ENCODE peak calls at places on chromosomes 6 and 20, in six cellular contexts. One of them, this sample, is unnamed.

GRCh38 chr6:129481706-129482105 is 228.3 kb downstream of the ARHGAP18 start:
- DNase-seq in right lobe of liver: no peak
- DNase-seq in AG10803: peak
- DNase-seq in epithelial cell of esophagus: no peak
- DNase-seq in GM10248: no peak
- DNase-seq in GM13976: no peak
- DNase-seq in this sample: no peak

GRCh38 chr20:53334861-53335260 is 258.8 kb downstream of the ZNF217 start:
- DNase-seq in right lobe of liver: no peak
- DNase-seq in AG10803: no peak
- DNase-seq in epithelial cell of esophagus: no peak
- DNase-seq in GM10248: no peak
- DNase-seq in GM13976: no peak
- DNase-seq in this sample: no peak

GRCh38 chr6:20791932-20792331 is 257.7 kb downstream of the CDKAL1 start:
- DNase-seq in right lobe of liver: no peak
- DNase-seq in AG10803: peak
- DNase-seq in epithelial cell of esophagus: no peak
- DNase-seq in GM10248: no peak
- DNase-seq in GM13976: no peak
- DNase-seq in this sample: no peak

GRCh38 chr20:22684072-22684762 is 99.8 kb upstream of the FOXA2 start:
- DNase-seq in right lobe of liver: no peak
- DNase-seq in AG10803: peak
- DNase-seq in epithelial cell of esophagus: peak
- DNase-seq in GM10248: peak
- DNase-seq in GM13976: peak
- DNase-seq in this sample: peak

GRCh38 chr6:626236-626635 is 30.7 kb downstream of the HUS1B start:
- DNase-seq in right lobe of liver: no peak
- DNase-seq in AG10803: no peak
- DNase-seq in epithelial cell of esophagus: no peak
- DNase-seq in GM10248: no peak
- DNase-seq in GM13976: no peak
- DNase-seq in this sample: no peak

GRCh38 chr6:110020888-110021287 is 42.8 kb downstream of the GPR6 start:
- DNase-seq in right lobe of liver: no peak
- DNase-seq in AG10803: no peak
- DNase-seq in epithelial cell of esophagus: no peak
- DNase-seq in GM10248: no peak
- DNase-seq in GM13976: no peak
- DNase-seq in this sample: peak

GRCh38 chr20:44646023-44646640 is 5.4 kb downstream of the ADA start:
- DNase-seq in right lobe of liver: no peak
- DNase-seq in AG10803: no peak
- DNase-seq in epithelial cell of esophagus: no peak
- DNase-seq in GM10248: peak
- DNase-seq in GM13976: no peak
- DNase-seq in this sample: peak

GRCh38 chr6:45741437-45742166 is 274.1 kb downstream of the CLIC5 start:
- DNase-seq in right lobe of liver: no peak
- DNase-seq in AG10803: peak
- DNase-seq in epithelial cell of esophagus: no peak
- DNase-seq in GM10248: peak
- DNase-seq in GM13976: peak
- DNase-seq in this sample: peak

GRCh38 chr6:122798099-122798641 is 9.1 kb downstream of the SMPDL3A start:
- DNase-seq in right lobe of liver: peak
- DNase-seq in AG10803: peak
- DNase-seq in epithelial cell of esophagus: peak
- DNase-seq in GM10248: peak
- DNase-seq in GM13976: peak
- DNase-seq in this sample: peak

GRCh38 chr6:111894951-111895350 is 21.7 kb upstream of the FYN start:
- DNase-seq in right lobe of liver: no peak
- DNase-seq in AG10803: peak
- DNase-seq in epithelial cell of esophagus: no peak
- DNase-seq in GM10248: no peak
- DNase-seq in GM13976: no peak
- DNase-seq in this sample: no peak

GRCh38 chr6:105814745-105815536 is 271.2 kb upstream of the PRDM1 start:
- DNase-seq in right lobe of liver: no peak
- DNase-seq in AG10803: no peak
- DNase-seq in epithelial cell of esophagus: no peak
- DNase-seq in GM10248: no peak
- DNase-seq in GM13976: no peak
- DNase-seq in this sample: no peak

GRCh38 chr20:51833326-51833725 is 31.0 kb upstream of the SALL4 start:
- DNase-seq in right lobe of liver: no peak
- DNase-seq in AG10803: no peak
- DNase-seq in epithelial cell of esophagus: no peak
- DNase-seq in GM10248: no peak
- DNase-seq in GM13976: no peak
- DNase-seq in this sample: no peak

GRCh38 chr6:24775520-24776058 is 852 bp downstream of the GMNN start:
- DNase-seq in right lobe of liver: no peak
- DNase-seq in AG10803: peak
- DNase-seq in epithelial cell of esophagus: peak
- DNase-seq in GM10248: no peak
- DNase-seq in GM13976: no peak
- DNase-seq in this sample: peak

GRCh38 chr6:73710470-73710869 is 14.5 kb downstream of the CD109 start:
- DNase-seq in right lobe of liver: no peak
- DNase-seq in AG10803: peak
- DNase-seq in epithelial cell of esophagus: peak
- DNase-seq in GM10248: no peak
- DNase-seq in GM13976: no peak
- DNase-seq in this sample: no peak

GRCh38 chr6:111731404-111732195 is 125.9 kb upstream of the TRAF3IP2 start:
- DNase-seq in right lobe of liver: no peak
- DNase-seq in AG10803: no peak
- DNase-seq in epithelial cell of esophagus: no peak
- DNase-seq in GM10248: no peak
- DNase-seq in GM13976: no peak
- DNase-seq in this sample: no peak

GRCh38 chr6:139846538-139847321 is 472.3 kb upstream of the CITED2 start:
- DNase-seq in right lobe of liver: no peak
- DNase-seq in AG10803: no peak
- DNase-seq in epithelial cell of esophagus: no peak
- DNase-seq in GM10248: no peak
- DNase-seq in GM13976: no peak
- DNase-seq in this sample: no peak

GRCh38 chr6:67736816-67737215 is 898.3 kb upstream of the ADGRB3 start:
- DNase-seq in right lobe of liver: no peak
- DNase-seq in AG10803: no peak
- DNase-seq in epithelial cell of esophagus: no peak
- DNase-seq in GM10248: no peak
- DNase-seq in GM13976: no peak
- DNase-seq in this sample: no peak

GRCh38 chr20:38985060-38985459 is 22.9 kb downstream of the DHX35 start:
- DNase-seq in right lobe of liver: no peak
- DNase-seq in AG10803: no peak
- DNase-seq in epithelial cell of esophagus: no peak
- DNase-seq in GM10248: no peak
- DNase-seq in GM13976: no peak
- DNase-seq in this sample: no peak

GRCh38 chr6:148799647-148800046 is 52.8 kb downstream of the UST start:
- DNase-seq in right lobe of liver: no peak
- DNase-seq in AG10803: no peak
- DNase-seq in epithelial cell of esophagus: no peak
- DNase-seq in GM10248: no peak
- DNase-seq in GM13976: no peak
- DNase-seq in this sample: no peak

GRCh38 chr20:52076164-52076563 is 115.4 kb downstream of the ZFP64 start:
- DNase-seq in right lobe of liver: no peak
- DNase-seq in AG10803: peak
- DNase-seq in epithelial cell of esophagus: no peak
- DNase-seq in GM10248: no peak
- DNase-seq in GM13976: no peak
- DNase-seq in this sample: no peak

GRCh38 chr6:118606268-118606667 is 45.1 kb downstream of the CEP85L start:
- DNase-seq in right lobe of liver: no peak
- DNase-seq in AG10803: no peak
- DNase-seq in epithelial cell of esophagus: no peak
- DNase-seq in GM10248: peak
- DNase-seq in GM13976: peak
- DNase-seq in this sample: peak

GRCh38 chr6:6725834-6726194 is 137.3 kb downstream of the LY86 start:
- DNase-seq in right lobe of liver: no peak
- DNase-seq in AG10803: no peak
- DNase-seq in epithelial cell of esophagus: no peak
- DNase-seq in GM10248: no peak
- DNase-seq in GM13976: no peak
- DNase-seq in this sample: no peak

GRCh38 chr6:46734867-46735719 is at the start of gene PLA2G7:
- DNase-seq in right lobe of liver: peak
- DNase-seq in AG10803: no peak
- DNase-seq in epithelial cell of esophagus: peak
- DNase-seq in GM10248: no peak
- DNase-seq in GM13976: peak
- DNase-seq in this sample: no peak

GRCh38 chr6:43246301-43247114 is 3.2 kb downstream of the TTBK1 start:
- DNase-seq in right lobe of liver: no peak
- DNase-seq in AG10803: no peak
- DNase-seq in epithelial cell of esophagus: no peak
- DNase-seq in GM10248: peak
- DNase-seq in GM13976: peak
- DNase-seq in this sample: no peak

GRCh38 chr6:97123112-97123511 is 159.9 kb downstream of the MMS22L start:
- DNase-seq in right lobe of liver: no peak
- DNase-seq in AG10803: no peak
- DNase-seq in epithelial cell of esophagus: no peak
- DNase-seq in GM10248: no peak
- DNase-seq in GM13976: no peak
- DNase-seq in this sample: no peak

GRCh38 chr6:153131037-153131981 is at the start of gene RGS17:
- DNase-seq in right lobe of liver: no peak
- DNase-seq in AG10803: peak
- DNase-seq in epithelial cell of esophagus: peak
- DNase-seq in GM10248: peak
- DNase-seq in GM13976: peak
- DNase-seq in this sample: peak

GRCh38 chr6:54579011-54579410 is 267.6 kb upstream of the FAM83B start:
- DNase-seq in right lobe of liver: no peak
- DNase-seq in AG10803: peak
- DNase-seq in epithelial cell of esophagus: no peak
- DNase-seq in GM10248: no peak
- DNase-seq in GM13976: no peak
- DNase-seq in this sample: no peak

GRCh38 chr6:151213352-151213751 is 26.4 kb upstream of the AKAP12 start:
- DNase-seq in right lobe of liver: no peak
- DNase-seq in AG10803: no peak
- DNase-seq in epithelial cell of esophagus: no peak
- DNase-seq in GM10248: no peak
- DNase-seq in GM13976: no peak
- DNase-seq in this sample: no peak

GRCh38 chr6:141426400-141426980 is 706.2 kb upstream of the GJE1 start:
- DNase-seq in right lobe of liver: no peak
- DNase-seq in AG10803: peak
- DNase-seq in epithelial cell of esophagus: no peak
- DNase-seq in GM10248: no peak
- DNase-seq in GM13976: no peak
- DNase-seq in this sample: no peak

GRCh38 chr6:104580452-104580851 is 279.3 kb downstream of the HACE1 start:
- DNase-seq in right lobe of liver: no peak
- DNase-seq in AG10803: peak
- DNase-seq in epithelial cell of esophagus: no peak
- DNase-seq in GM10248: no peak
- DNase-seq in GM13976: no peak
- DNase-seq in this sample: no peak

GRCh38 chr20:33927703-33928102 is 66.0 kb upstream of the RALY start:
- DNase-seq in right lobe of liver: no peak
- DNase-seq in AG10803: no peak
- DNase-seq in epithelial cell of esophagus: no peak
- DNase-seq in GM10248: no peak
- DNase-seq in GM13976: no peak
- DNase-seq in this sample: no peak

GRCh38 chr6:21856096-21856825 is 262.7 kb downstream of the SOX4 start:
- DNase-seq in right lobe of liver: no peak
- DNase-seq in AG10803: peak
- DNase-seq in epithelial cell of esophagus: peak
- DNase-seq in GM10248: no peak
- DNase-seq in GM13976: no peak
- DNase-seq in this sample: no peak

GRCh38 chr20:15380770-15381169 is 1043.4 kb upstream of the FLRT3 start:
- DNase-seq in right lobe of liver: no peak
- DNase-seq in AG10803: no peak
- DNase-seq in epithelial cell of esophagus: no peak
- DNase-seq in GM10248: no peak
- DNase-seq in GM13976: no peak
- DNase-seq in this sample: no peak

GRCh38 chr20:15379897-15380296 is 1042.5 kb upstream of the FLRT3 start:
- DNase-seq in right lobe of liver: no peak
- DNase-seq in AG10803: no peak
- DNase-seq in epithelial cell of esophagus: no peak
- DNase-seq in GM10248: no peak
- DNase-seq in GM13976: no peak
- DNase-seq in this sample: no peak

GRCh38 chr20:15375836-15376235 is 1038.4 kb upstream of the FLRT3 start:
- DNase-seq in right lobe of liver: no peak
- DNase-seq in AG10803: no peak
- DNase-seq in epithelial cell of esophagus: peak
- DNase-seq in GM10248: no peak
- DNase-seq in GM13976: no peak
- DNase-seq in this sample: no peak

GRCh38 chr20:15378151-15378550 is 1040.7 kb upstream of the FLRT3 start:
- DNase-seq in right lobe of liver: no peak
- DNase-seq in AG10803: no peak
- DNase-seq in epithelial cell of esophagus: no peak
- DNase-seq in GM10248: no peak
- DNase-seq in GM13976: no peak
- DNase-seq in this sample: no peak
- TF ChIP-seq CTCF in right lobe of liver: no peak
- TF ChIP-seq CTCF in AG10803: no peak
- TF ChIP-seq CTCF in epithelial cell of esophagus: no peak
- TF ChIP-seq CTCF in GM10248: no peak
- TF ChIP-seq CTCF in GM13976: no peak
- TF ChIP-seq CTCF in this sample: no peak

GRCh38 chr6:145829102-145829501 is 14.5 kb upstream of the FBXO30 start:
- DNase-seq in right lobe of liver: peak
- DNase-seq in AG10803: no peak
- DNase-seq in epithelial cell of esophagus: no peak
- DNase-seq in GM10248: no peak
- DNase-seq in GM13976: no peak
- DNase-seq in this sample: no peak
- TF ChIP-seq CTCF in right lobe of liver: no peak
- TF ChIP-seq CTCF in AG10803: no peak
- TF ChIP-seq CTCF in epithelial cell of esophagus: no peak
- TF ChIP-seq CTCF in GM10248: no peak
- TF ChIP-seq CTCF in GM13976: no peak
- TF ChIP-seq CTCF in this sample: no peak

GRCh38 chr6:37631295-37631694 is 66.4 kb downstream of the MDGA1 start:
- DNase-seq in right lobe of liver: no peak
- DNase-seq in AG10803: no peak
- DNase-seq in epithelial cell of esophagus: no peak
- DNase-seq in GM10248: no peak
- DNase-seq in GM13976: peak
- DNase-seq in this sample: no peak
- TF ChIP-seq CTCF in right lobe of liver: no peak
- TF ChIP-seq CTCF in AG10803: no peak
- TF ChIP-seq CTCF in epithelial cell of esophagus: no peak
- TF ChIP-seq CTCF in GM10248: no peak
- TF ChIP-seq CTCF in GM13976: no peak
- TF ChIP-seq CTCF in this sample: no peak

GRCh38 chr6:56551409-56552120 is 91.1 kb downstream of the DST start:
- DNase-seq in right lobe of liver: no peak
- DNase-seq in AG10803: no peak
- DNase-seq in epithelial cell of esophagus: no peak
- DNase-seq in GM10248: no peak
- DNase-seq in GM13976: no peak
- DNase-seq in this sample: no peak
- TF ChIP-seq CTCF in right lobe of liver: no peak
- TF ChIP-seq CTCF in AG10803: no peak
- TF ChIP-seq CTCF in epithelial cell of esophagus: no peak
- TF ChIP-seq CTCF in GM10248: no peak
- TF ChIP-seq CTCF in GM13976: no peak
- TF ChIP-seq CTCF in this sample: no peak